ENCODE peak calls at places on chromosome 16, in ten cellular contexts. K, S, L, N, Z, W, U, C, O and B are unnamed samples. For H3K27me3, the result is how much of the 10 kb centered on the place peaks cover.

GRCh38 chr16:48623304-48624016 is 13.5 kb upstream of the N4BP1 start:
- DNase-seq in K (peak), S (peak), L (peak), N (peak), Z (peak), W (peak), U (no peak), C (peak), O (no peak), B (peak)

GRCh38 chr16:58716468-58716867 is 17.6 kb downstream of the GOT2 start:
- DNase-seq in K (no peak), S (no peak), L (no peak), N (no peak), Z (no peak), W (no peak), U (no peak), C (no peak), O (no peak), B (peak)

GRCh38 chr16:55323637-55324490 is at the start of gene IRX6:
- DNase-seq in K (no peak), S (no peak), L (no peak), N (no peak), Z (peak), W (no peak), U (no peak), C (no peak), O (no peak), B (peak)

GRCh38 chr16:49526966-49527365 is 153.4 kb downstream of the C16orf78 start:
- DNase-seq in K (no peak), S (no peak), L (no peak), N (no peak), Z (no peak), W (no peak), U (no peak), C (no peak), O (no peak), B (no peak)

GRCh38 chr16:59702531-59702930 is 968.4 kb upstream of the GOT2 start:
- DNase-seq in K (no peak), S (no peak), L (no peak), N (no peak), Z (no peak), W (no peak), U (no peak), C (no peak), O (no peak), B (no peak)

GRCh38 chr16:69417537-69418199 is 6.8 kb upstream of the CYB5B start:
- DNase-seq in K (no peak), S (no peak), L (no peak), N (peak), Z (no peak), W (no peak), U (no peak), C (peak), O (no peak), B (no peak)

GRCh38 chr16:75354170-75354569 is 79.1 kb downstream of the CFDP1 start:
- DNase-seq in K (no peak), S (peak), L (no peak), N (no peak), Z (no peak), W (no peak), U (no peak), C (no peak), O (no peak), B (no peak)

GRCh38 chr16:85753559-85753958 is 2.7 kb upstream of the C16orf74 start:
- DNase-seq in K (no peak), S (peak), L (no peak), N (no peak), Z (no peak), W (peak), U (no peak), C (no peak), O (no peak), B (no peak)

GRCh38 chr16:57058291-57058861 is 34.0 kb upstream of the CPNE2 start:
- DNase-seq in K (no peak), S (peak), L (no peak), N (no peak), Z (no peak), W (no peak), U (no peak), C (no peak), O (no peak), B (no peak)

GRCh38 chr16:69859105-69859969 is 91.8 kb upstream of the CLEC18A start:
- DNase-seq in K (no peak), S (peak), L (no peak), N (no peak), Z (no peak), W (peak), U (no peak), C (peak), O (no peak), B (no peak)

GRCh38 chr16:86227041-86227440 is 283.3 kb upstream of the FOXF1 start:
- DNase-seq in K (no peak), S (no peak), L (no peak), N (no peak), Z (peak), W (peak), U (no peak), C (no peak), O (no peak), B (no peak)

GRCh38 chr16:30166202-30166902 is 17.1 kb upstream of the CORO1A start:
- DNase-seq in K (peak), S (peak), L (no peak), N (no peak), Z (no peak), W (no peak), U (no peak), C (no peak), O (no peak), B (no peak)

GRCh38 chr16:23365602-23366240 is 63.6 kb downstream of the SCNN1B start:
- DNase-seq in K (peak), S (no peak), L (no peak), N (no peak), Z (no peak), W (no peak), U (no peak), C (no peak), O (no peak), B (no peak)

GRCh38 chr16:52597772-52598483 is 51.0 kb upstream of the TOX3 start:
- DNase-seq in K (no peak), S (no peak), L (no peak), N (no peak), Z (no peak), W (peak), U (no peak), C (no peak), O (no peak), B (no peak)

GRCh38 chr16:74998481-74999207 is at the start of gene ZNRF1:
- DNase-seq in K (peak), S (peak), L (peak), N (peak), Z (peak), W (peak), U (no peak), C (peak), O (no peak), B (peak)

GRCh38 chr16:11052080-11052808 is 107.9 kb downstream of the CLEC16A start:
- DNase-seq in K (peak), S (no peak), L (no peak), N (no peak), Z (peak), W (no peak), U (no peak), C (no peak), O (no peak), B (no peak)

GRCh38 chr16:89063768-89064320 is 29.8 kb upstream of the ACSF3 start:
- DNase-seq in K (no peak), S (no peak), L (no peak), N (no peak), Z (no peak), W (no peak), U (no peak), C (no peak), O (no peak), B (no peak)

GRCh38 chr16:89061086-89061485 is 32.6 kb upstream of the ACSF3 start:
- DNase-seq in K (no peak), S (no peak), L (no peak), N (no peak), Z (no peak), W (no peak), U (no peak), C (no peak), O (no peak), B (no peak)

GRCh38 chr16:89064606-89065444 is 28.8 kb upstream of the ACSF3 start:
- DNase-seq in K (no peak), S (no peak), L (no peak), N (no peak), Z (no peak), W (no peak), U (no peak), C (no peak), O (no peak), B (no peak)

GRCh38 chr16:89061590-89062380 is 31.9 kb upstream of the ACSF3 start:
- DNase-seq in K (no peak), S (no peak), L (no peak), N (no peak), Z (no peak), W (no peak), U (no peak), C (no peak), O (no peak), B (no peak)

DNA sequence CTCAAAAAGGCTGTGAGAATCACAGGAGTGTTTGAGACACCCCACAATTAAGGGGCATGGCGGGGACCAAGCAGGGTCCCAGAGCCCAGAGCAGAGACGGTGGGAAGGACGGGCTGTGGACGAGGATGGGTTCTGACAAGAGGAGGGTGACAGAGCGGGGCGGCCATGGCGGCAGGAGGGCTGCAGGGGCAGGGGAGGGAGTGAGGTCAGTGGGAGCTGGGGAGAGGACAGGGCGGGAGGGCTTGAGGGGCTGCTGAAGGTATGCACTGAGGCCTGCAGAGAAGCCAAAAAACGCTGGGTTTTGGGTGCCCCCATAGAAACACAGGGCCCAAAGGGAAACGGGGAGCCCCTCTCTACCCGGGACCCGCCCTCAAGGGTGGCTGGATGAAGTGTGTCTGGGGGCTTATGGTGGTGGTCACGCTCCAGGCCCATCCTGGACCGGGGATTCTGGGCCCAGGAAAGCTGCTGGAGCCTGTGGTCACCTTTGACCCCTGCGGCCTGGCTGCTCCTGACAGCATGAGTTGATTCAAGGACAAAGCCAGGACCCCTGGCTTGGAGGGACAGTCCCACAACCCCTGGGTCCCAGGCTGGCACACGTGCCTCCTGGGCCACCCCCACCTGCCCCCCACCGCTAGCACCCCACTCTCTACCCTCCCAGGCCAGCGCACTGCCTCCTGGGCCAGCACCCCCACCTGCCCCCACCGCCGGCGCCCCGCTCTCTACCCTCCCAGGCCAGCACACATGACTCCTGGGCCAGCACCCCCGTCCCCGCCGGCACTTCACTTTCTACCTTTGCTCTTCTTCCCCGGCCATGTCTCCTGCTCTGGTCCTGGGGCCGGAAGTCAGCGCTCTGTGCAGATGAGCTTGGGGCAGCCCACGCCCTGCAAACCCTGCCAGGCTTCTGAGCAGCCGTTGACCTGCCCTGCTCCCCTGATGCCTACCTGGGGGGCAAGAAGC is 31.0 kb upstream of the ACSF3 start:
- DNase-seq in K (no peak), S (no peak), L (no peak), N (no peak), Z (no peak), W (no peak), U (no peak), C (no peak), O (no peak), B (no peak)
- H3K27me3 ChIP-seq in K (under half), S (under half), L (under half), N (under half), Z (under half), W (half or more), U (under half), C (under half), O (under half), B (under half)

GRCh38 chr16:10039220-10040096 is 142.8 kb downstream of the GRIN2A start:
- DNase-seq in K (no peak), S (no peak), L (no peak), N (peak), Z (no peak), W (no peak), U (no peak), C (peak), O (no peak), B (peak)
- H3K4me3 ChIP-seq in K (peak), S (no peak), L (no peak), N (peak), Z (no peak), W (peak), U (no peak), C (no peak), O (no peak), B (no peak)

DNA sequence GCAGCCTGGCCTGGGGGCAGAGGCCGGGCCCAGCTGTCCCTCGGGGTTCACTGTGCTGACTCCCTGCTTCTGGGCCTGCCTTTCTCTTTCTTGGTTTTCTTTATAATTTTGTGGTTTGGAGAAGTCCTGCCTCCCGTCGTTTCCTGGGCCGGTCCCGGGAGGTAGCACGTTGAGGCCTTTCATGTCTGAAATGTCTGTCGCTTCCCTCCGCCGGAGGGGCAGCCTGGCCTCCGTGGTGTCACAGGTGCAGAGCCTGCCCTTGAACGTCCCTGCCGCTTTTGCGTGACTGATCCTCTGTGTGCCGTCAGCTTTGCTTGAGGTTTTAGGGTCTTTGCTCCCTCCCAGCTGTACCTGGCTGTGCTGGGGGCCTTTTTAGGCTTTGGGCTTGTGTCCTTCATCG is 23.7 kb downstream of the FLYWCH1 start:
- DNase-seq in K (no peak), S (no peak), L (no peak), N (no peak), Z (no peak), W (no peak), U (no peak), C (no peak), O (no peak), B (no peak)
- H3K27me3 ChIP-seq in K (under half), S (under half), L (under half), N (under half), Z (under half), W (under half), U (under half), C (under half), O (under half), B (under half)

DNA sequence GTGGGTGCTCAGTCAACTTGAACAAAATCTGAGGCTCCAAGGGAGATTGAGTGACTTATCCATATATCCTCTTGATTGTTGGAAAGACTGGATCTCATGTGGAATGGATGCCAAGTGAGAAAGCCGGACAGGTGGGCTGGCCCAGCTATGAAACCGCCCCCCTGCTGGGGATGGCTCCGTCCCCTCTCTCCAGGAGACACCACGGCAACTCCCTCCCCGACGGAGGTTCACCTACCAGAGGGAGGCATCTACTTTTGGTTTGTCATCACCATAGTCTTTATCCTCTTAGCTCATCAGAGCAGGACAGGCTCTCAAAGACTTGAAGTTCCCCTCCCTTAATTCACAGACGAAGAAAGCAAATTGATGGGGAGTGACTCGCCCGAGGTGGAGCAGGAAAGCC is 1.8 kb upstream of the ALG1 start:
- DNase-seq in K (no peak), S (no peak), L (no peak), N (no peak), Z (no peak), W (no peak), U (no peak), C (no peak), O (no peak), B (no peak)
- H3K4me3 ChIP-seq in K (no peak), S (peak), L (no peak), N (no peak), Z (no peak), W (no peak), U (no peak), C (no peak), O (no peak), B (no peak)

GRCh38 chr16:937311-937710 is 33.5 kb downstream of the LMF1 start:
- DNase-seq in K (no peak), S (no peak), L (no peak), N (no peak), Z (no peak), W (no peak), U (no peak), C (no peak), O (no peak), B (no peak)
- H3K27me3 ChIP-seq in K (under half), S (under half), L (under half), N (under half), Z (under half), W (under half), U (under half), C (under half), O (under half), B (under half)

GRCh38 chr16:76959166-76959565 is 231.8 kb upstream of the MON1B start:
- DNase-seq in K (no peak), S (peak), L (no peak), N (no peak), Z (no peak), W (no peak), U (no peak), C (no peak), O (no peak), B (no peak)
- H3K4me3 ChIP-seq in K (no peak), S (no peak), L (no peak), N (no peak), Z (no peak), W (no peak), U (no peak), C (no peak), O (no peak), B (no peak)

DNA sequence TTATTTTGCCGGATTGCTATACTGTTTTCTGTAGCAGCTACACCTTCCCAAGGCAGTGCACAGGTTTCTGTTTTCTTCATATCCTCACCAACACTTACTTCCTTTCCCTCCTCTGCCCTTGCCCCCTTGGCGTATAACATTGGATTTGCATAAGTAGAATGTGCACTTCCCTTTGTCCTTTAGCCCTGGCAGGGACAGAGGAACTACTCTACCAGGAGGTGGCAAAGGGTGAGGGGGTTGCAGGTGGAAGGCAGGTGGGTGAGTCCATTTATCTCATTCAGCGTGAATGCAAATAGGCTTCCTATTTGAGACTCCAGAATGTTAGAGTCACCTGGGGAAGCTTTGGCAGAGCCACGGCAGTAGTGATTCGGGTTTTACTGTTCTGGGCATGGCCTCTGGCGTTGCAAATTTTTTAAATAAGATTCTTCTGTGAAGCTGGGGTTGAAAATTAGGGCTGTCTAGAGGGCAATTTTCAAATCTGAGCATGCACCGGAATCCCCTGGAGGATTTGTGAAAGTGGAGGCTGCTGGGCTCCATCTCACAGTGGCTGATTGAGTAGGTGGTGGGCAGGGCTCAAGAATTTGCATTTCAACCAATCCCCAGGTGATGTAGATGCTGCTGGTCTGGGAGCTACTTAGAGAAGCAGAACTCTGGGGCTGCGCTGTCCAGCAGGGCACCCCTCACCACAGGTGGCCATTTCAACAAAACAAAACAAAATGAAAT is 84.7 kb downstream of the PLCG2 start:
- DNase-seq in K (peak), S (no peak), L (no peak), N (no peak), Z (no peak), W (no peak), U (no peak), C (no peak), O (no peak), B (no peak)
- H3K27me3 ChIP-seq in K (under half), S (under half), L (under half), N (under half), Z (under half), W (under half), U (under half), C (under half), O (under half), B (under half)